ENCODE peak calls at places on chromosomes 2 and 18, in four cellular contexts. F, T, M and K are unnamed samples.

GRCh38 chr2:240327566-240327965 is 107.9 kb upstream of the GPC1 start:
- DNase-seq in F (no peak), T (no peak), M (no peak), K (no peak)

GRCh38 chr2:10964076-10964812 is 52.5 kb downstream of the KCNF1 start:
- DNase-seq in F (no peak), T (no peak), M (no peak), K (no peak)

GRCh38 chr2:36572054-36572751 is 25.8 kb downstream of the FEZ2 start:
- DNase-seq in F (no peak), T (no peak), M (no peak), K (no peak)

GRCh38 chr2:158733430-158733755 is 61.7 kb upstream of the DAPL1 start:
- DNase-seq in F (no peak), T (no peak), M (no peak), K (no peak)

GRCh38 chr2:131646669-131647297 is 119.1 kb downstream of the CCDC74A start:
- DNase-seq in F (no peak), T (no peak), M (no peak), K (no peak)

GRCh38 chr18:7273301-7273911 is 42.5 kb downstream of the LRRC30 start:
- DNase-seq in F (peak; percentile 45), T (no peak), M (peak; percentile 84), K (no peak)

GRCh38 chr2:227106845-227107759 is 56.9 kb downstream of the COL4A4 start:
- DNase-seq in F (peak; percentile 51), T (peak; percentile 15), M (peak; percentile 90), K (peak; percentile 60)

GRCh38 chr2:146624429-146624828 is 1220.4 kb upstream of the ACVR2A start:
- DNase-seq in F (no peak), T (no peak), M (no peak), K (no peak)

GRCh38 chr2:133097666-133098065 is 427.7 kb upstream of the LYPD1 start:
- DNase-seq in F (peak; percentile 3), T (no peak), M (no peak), K (no peak)

GRCh38 chr2:9154061-9154460 is 52.6 kb upstream of the ASAP2 start:
- DNase-seq in F (no peak), T (no peak), M (no peak), K (no peak)

GRCh38 chr2:183069174-183069573 is 9.4 kb upstream of the DUSP19 start:
- DNase-seq in F (no peak), T (no peak), M (no peak), K (no peak)

GRCh38 chr2:64711260-64711659 is 57.5 kb upstream of the SERTAD2 start:
- DNase-seq in F (no peak), T (no peak), M (no peak), K (no peak)

GRCh38 chr18:30004977-30005376 is 1037.6 kb downstream of the DSC3 start:
- DNase-seq in F (no peak), T (no peak), M (no peak), K (no peak)

GRCh38 chr2:73295751-73296400 is 2.5 kb upstream of the EGR4 start:
- DNase-seq in F (no peak), T (no peak), M (no peak), K (peak; percentile 63)

GRCh38 chr2:106845716-106846115 is 40.3 kb downstream of the ST6GAL2 start:
- DNase-seq in F (no peak), T (no peak), M (no peak), K (no peak)

GRCh38 chr18:62341423-62341920 is 16.4 kb downstream of the TNFRSF11A start:
- DNase-seq in F (no peak), T (no peak), M (no peak), K (no peak)

GRCh38 chr18:24054130-24054529 is 39.6 kb downstream of the TTC39C start:
- DNase-seq in F (no peak), T (no peak), M (no peak), K (no peak)

GRCh38 chr2:156326488-156326887 is 6.0 kb downstream of the NR4A2 start:
- DNase-seq in F (no peak), T (peak; percentile 28), M (no peak), K (no peak)